ENCODE peak calls at places on chromosomes 2 and 18, in nine cellular contexts. Y, N, G, Z, M, Q, C, J and B are unnamed samples.

GRCh38 chr2:60148717-60149116 is 404.7 kb downstream of the BCL11A start:
- DNase-seq in N (no peak), M (no peak), Z (no peak), Q (no peak), C (no peak), G (no peak), Y (no peak), J (no peak), B (no peak)

GRCh38 chr2:203631068-203631757 is 75.2 kb upstream of the CD28 start:
- DNase-seq in Z (no peak), N (no peak), Y (peak), J (no peak), Q (no peak), C (no peak), G (no peak), M (no peak), B (peak)

GRCh38 chr2:109497911-109498870 is 115.6 kb downstream of the SEPTIN10 start:
- DNase-seq in Z (no peak), Q (no peak), G (no peak), J (peak), N (no peak), C (no peak), Y (no peak), M (no peak), B (no peak)

GRCh38 chr18:8348051-8348450 is 261.2 kb upstream of the RAB12 start:
- DNase-seq in J (no peak), C (no peak), N (no peak), Q (no peak), Y (no peak), M (no peak), Z (no peak), G (no peak), B (no peak)

GRCh38 chr2:159989249-159989648 is 73.2 kb downstream of the PLA2R1 start:
- DNase-seq in Y (no peak), N (no peak), Q (no peak), C (no peak), Z (no peak), J (no peak), G (no peak), M (no peak), B (no peak)

GRCh38 chr2:176164803-176165597 is 7.9 kb downstream of the HOXD3 start:
- DNase-seq in J (no peak), Z (no peak), Y (no peak), M (no peak), N (no peak), Q (no peak), C (no peak), G (peak), B (no peak)

GRCh38 chr2:203951366-203951902 is 14.9 kb downstream of the ICOS start:
- DNase-seq in Z (no peak), M (no peak), N (no peak), Y (no peak), G (peak), C (no peak), J (no peak), Q (no peak), B (no peak)

GRCh38 chr18:11310476-11311086 is 161.2 kb upstream of the PIEZO2 start:
- DNase-seq in J (peak), M (peak), C (peak), Y (peak), G (no peak), Z (no peak), Q (peak), N (no peak), B (peak)

GRCh38 chr18:34803877-34804276 is 93.8 kb downstream of the DTNA start:
- DNase-seq in Y (no peak), J (no peak), G (no peak), C (no peak), M (no peak), Q (no peak), Z (no peak), N (no peak), B (no peak)

GRCh38 chr2:205747827-205748386 is 65.6 kb downstream of the NRP2 start:
- DNase-seq in M (no peak), C (no peak), J (no peak), Y (no peak), G (no peak), N (no peak), Q (no peak), Z (no peak), B (no peak)

GRCh38 chr2:108641766-108642165 is 77.5 kb upstream of the RANBP2 start:
- DNase-seq in Y (no peak), Z (no peak), C (no peak), N (no peak), G (no peak), M (no peak), Q (no peak), J (no peak), B (no peak)

GRCh38 chr2:169439900-169440299 is 39.4 kb upstream of the BBS5 start:
- DNase-seq in M (no peak), N (no peak), C (no peak), J (no peak), Z (no peak), Y (no peak), Q (no peak), G (no peak), B (no peak)

GRCh38 chr2:236044191-236044590 is 124.0 kb downstream of the GBX2 start:
- DNase-seq in Y (no peak), Q (no peak), Z (no peak), C (no peak), M (no peak), J (no peak), N (no peak), G (no peak), B (no peak)

GRCh38 chr2:240130393-240131195 is 5.5 kb downstream of the COPS9 start:
- DNase-seq in N (no peak), C (no peak), M (no peak), Q (no peak), Z (no peak), J (no peak), Y (no peak), G (no peak), B (no peak)

GRCh38 chr2:85995648-85996529 is 107.1 kb upstream of the ST3GAL5 start:
- DNase-seq in Z (no peak), Q (no peak), Y (no peak), C (no peak), G (no peak), M (no peak), N (no peak), J (no peak), B (no peak)

GRCh38 chr2:143778981-143779380 is 649.8 kb downstream of the ARHGAP15 start:
- DNase-seq in N (no peak), C (peak), M (no peak), J (no peak), Z (no peak), Q (no peak), Y (no peak), G (peak), B (peak)

GRCh38 chr2:112957511-112957910 is 20.3 kb upstream of the IL36G start:
- DNase-seq in G (peak), Y (no peak), Q (no peak), M (no peak), Z (no peak), J (no peak), C (no peak), N (no peak), B (no peak)

GRCh38 chr2:111701266-111701665 is 182.7 kb downstream of the ANAPC1 start:
- DNase-seq in J (no peak), Q (no peak), G (peak), Z (no peak), N (no peak), C (no peak), Y (peak), M (no peak), B (no peak)

GRCh38 chr2:136029149-136029548 is 43.7 kb upstream of the DARS1 start:
- DNase-seq in C (no peak), G (no peak), Q (no peak), Y (no peak), M (no peak), Z (no peak), N (no peak), J (no peak), B (no peak)

GRCh38 chr2:132441051-132441450 is 24.4 kb downstream of the GPR39 start:
- DNase-seq in Q (no peak), M (no peak), C (no peak), J (no peak), G (no peak), Z (no peak), N (no peak), Y (no peak), B (no peak)

GRCh38 chr2:43303889-43304288 is 77.5 kb upstream of the ZFP36L2 start:
- DNase-seq in N (no peak), M (no peak), Y (no peak), C (no peak), Q (no peak), J (no peak), Z (no peak), G (no peak), B (no peak)

GRCh38 chr18:74252032-74252380 is 39.8 kb downstream of the CYB5A start:
- DNase-seq in N (no peak), Q (no peak), J (peak), C (peak), G (peak), M (no peak), Z (peak), Y (peak), B (peak)

DNA sequence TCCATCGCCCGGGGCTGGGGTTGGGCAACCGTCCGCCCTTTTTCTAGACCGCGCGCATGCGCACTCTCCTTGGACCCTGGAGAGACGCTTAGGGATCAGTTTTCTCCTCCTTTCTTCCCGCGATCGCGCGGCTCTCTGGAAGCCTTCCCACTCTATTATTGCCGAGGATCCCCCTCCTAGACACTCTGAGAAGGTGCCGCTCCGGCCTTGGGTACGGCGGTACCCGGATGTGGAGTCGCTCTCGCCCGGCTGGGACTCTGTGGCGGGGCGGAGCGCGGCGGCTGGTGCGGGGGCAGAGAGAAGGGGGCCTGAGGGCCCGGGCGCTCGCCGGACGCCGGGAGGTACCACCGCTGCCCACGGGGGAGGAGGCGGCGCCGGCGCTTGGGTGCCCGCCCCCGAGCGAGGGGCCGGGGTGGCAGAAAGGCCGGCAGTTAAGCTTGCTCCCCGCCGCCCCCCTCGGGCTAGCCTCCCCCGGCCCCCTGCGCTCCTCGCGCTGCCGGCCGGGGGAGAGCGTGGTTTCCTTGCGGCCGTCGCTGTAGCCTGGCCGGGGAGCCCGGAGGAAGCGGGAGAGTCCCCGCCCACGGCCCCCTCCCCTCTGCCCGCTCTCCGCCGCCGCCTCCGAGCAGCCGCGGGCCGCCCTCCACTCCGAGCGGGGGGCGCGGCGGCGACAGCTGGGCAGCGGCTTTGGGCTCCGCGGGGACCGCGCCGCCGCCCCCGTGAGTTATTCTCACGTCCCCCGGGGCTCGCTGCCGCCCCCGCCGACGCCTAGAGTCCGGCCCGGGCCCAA is at the start of gene MIB1:
- DNase-seq in Y (peak), J (no peak), N (no peak), M (peak), G (no peak), Z (no peak), Q (no peak), C (peak), B (no peak)
- TF ChIP-seq CTCF in Y (no peak), J (no peak), N (no peak), M (no peak), G (no peak), Z (no peak), Q (no peak), C (no peak), B (no peak)

DNA sequence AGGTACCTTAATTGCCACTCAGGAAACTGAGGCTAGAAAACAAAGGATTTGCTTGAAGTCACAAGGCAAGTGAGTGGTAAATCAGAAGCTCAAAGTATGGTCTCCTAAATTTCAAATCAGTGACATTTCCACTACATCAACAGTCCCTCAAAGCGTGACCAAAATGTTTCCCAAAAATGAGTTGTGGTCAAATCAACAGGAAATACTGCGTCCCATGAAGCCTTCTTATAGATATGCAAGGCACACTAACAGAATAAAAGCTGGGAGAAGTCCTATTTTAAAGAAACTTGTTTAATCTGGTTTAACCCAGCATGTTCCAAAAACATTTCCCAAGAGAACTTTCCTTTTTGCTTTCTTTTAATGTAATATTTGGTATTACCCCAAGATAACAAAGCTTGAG is 249.4 kb downstream of the EXOC6B start:
- DNase-seq in J (peak), G (peak), Z (peak), Q (no peak), M (no peak), C (peak), Y (peak), N (no peak), B (no peak)
- H3K4me3 ChIP-seq in J (no peak), G (no peak), Z (no peak), Q (no peak), M (no peak), C (no peak), Y (no peak), N (no peak), B (no peak)

DNA sequence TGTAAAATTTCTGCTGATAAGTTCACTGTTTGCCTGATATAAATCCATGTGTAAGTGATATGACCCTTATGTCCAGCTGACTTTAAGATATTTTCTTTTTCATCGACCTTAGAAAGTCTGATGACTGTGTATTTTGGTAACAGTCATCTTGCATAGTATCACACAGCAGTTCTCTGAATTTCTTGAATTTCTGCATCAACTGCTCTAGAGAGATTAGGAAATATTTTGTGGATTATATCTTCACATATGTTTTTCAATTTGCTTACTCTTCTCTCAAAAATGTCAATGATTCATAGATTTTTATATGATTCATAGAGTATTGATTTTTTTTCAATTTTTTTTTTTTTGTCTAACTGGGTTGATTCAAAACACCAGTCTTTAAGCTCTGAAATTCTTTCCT is 945.3 kb downstream of the TRIB2 start:
- DNase-seq in M (no peak), J (no peak), Z (peak), C (peak), Y (peak), Q (no peak), N (no peak), G (peak), B (peak)
- TF ChIP-seq CTCF in M (no peak), J (no peak), Z (no peak), C (no peak), Y (no peak), Q (no peak), N (no peak), G (no peak), B (no peak)

DNA sequence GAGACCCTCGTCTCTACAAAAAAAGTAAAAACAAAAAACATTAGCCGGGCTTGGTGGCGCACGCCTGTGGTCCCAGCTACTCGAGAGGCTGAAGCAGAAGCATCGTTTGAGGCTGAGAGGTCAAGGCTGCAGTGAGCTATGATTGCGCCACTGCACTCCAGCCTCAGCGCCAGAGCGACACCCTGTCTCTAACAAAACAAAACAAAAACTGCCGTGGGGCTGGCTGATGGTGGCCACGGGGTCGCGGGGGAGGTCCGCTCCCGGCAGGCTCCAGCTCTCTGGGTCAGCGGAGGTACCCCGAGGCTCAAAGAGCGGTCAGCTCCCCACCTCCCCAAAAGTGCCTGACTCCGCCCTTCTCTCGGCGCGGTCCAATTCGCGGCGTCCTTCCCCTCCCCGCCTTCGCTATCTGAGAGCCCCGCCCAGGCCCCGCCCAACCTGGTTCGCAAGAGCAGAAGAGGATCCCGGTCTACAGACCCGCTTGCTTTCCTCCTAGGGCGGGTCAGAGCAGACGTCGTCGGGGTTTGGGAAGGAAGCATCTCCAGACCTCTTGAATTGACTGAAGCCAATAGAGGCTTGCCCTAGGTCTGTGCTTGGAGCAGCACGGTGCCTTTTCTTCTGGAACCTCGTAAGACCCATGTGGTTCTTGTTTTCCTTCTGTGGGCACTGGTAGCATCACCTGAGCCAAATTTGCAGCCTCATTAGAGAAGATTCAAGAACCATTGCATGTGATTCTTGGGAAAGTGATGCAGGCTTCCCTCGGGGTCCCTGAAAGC is 7.8 kb downstream of the RAX start:
- DNase-seq in C (no peak), G (no peak), Q (no peak), Y (no peak), N (no peak), J (peak), Z (no peak), M (no peak), B (no peak)
- H3K4me3 ChIP-seq in C (peak), G (peak), Q (no peak), Y (no peak), N (no peak), J (peak), Z (peak), M (no peak), B (peak)

GRCh38 chr18:37486848-37487247 is 78.8 kb downstream of the CELF4 start:
- DNase-seq in G (no peak), Q (no peak), N (no peak), Y (no peak), Z (no peak), M (no peak), J (no peak), C (no peak), B (no peak)

GRCh38 chr18:37483221-37483971 is 82.2 kb downstream of the CELF4 start:
- DNase-seq in Z (peak), Q (no peak), G (peak), N (no peak), M (no peak), Y (peak), C (peak), J (peak), B (peak)

GRCh38 chr18:37483984-37484892 is 81.4 kb downstream of the CELF4 start:
- DNase-seq in Y (no peak), Q (no peak), N (no peak), J (no peak), G (no peak), M (no peak), C (no peak), Z (no peak), B (no peak)

GRCh38 chr18:37487400-37487831 is 78.2 kb downstream of the CELF4 start:
- DNase-seq in M (no peak), J (peak), C (no peak), Z (no peak), G (no peak), Y (no peak), Q (no peak), N (no peak), B (no peak)

DNA sequence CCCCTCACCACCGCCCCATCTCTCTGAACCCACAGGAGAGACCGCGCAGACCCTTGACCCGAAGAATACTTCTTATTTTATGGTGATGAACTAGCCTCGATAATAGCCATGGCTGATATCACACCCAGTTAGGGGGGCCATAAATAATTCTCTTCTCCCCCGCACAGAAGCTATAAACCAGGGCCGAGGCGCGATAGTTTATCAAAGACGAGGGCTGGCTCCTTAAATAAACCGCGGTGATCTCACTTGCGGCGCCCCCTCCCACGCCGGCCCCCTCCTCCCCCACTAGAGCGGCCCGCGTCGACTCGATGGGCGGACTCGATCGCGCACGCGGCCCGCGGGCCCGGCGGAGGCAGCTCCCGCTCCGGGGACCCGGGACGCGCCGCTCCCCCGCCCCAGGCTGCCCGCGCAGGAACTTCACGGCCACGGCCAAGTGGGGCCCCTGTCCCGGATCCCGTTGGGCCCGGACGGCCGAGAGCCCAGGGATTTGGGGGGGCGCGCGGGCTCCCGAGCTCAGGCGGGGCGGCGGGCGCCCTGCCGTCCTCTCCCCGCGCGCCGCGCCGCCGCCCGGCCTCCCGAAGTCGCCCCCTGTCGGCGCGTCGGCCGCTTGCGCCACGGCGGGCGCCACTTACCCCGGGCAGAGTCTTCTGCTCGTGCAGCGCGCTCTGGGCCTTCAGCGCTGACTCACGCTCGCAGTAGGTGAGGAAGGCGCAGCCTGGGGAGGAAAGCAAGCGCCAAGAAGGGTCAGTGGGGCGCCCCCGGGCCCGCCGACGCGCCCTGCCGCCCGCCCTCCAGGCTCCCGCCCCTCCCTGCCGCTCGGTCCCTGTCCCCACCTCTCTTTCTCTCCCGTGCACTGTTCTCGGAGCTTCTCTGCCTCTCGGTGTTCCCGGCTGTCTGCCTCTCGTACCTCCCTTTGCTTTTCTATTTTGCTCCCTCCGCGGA is 80.4 kb downstream of the CELF4 start:
- DNase-seq in G (peak), C (no peak), N (no peak), M (peak), J (peak), Q (no peak), Y (peak), Z (no peak), B (peak)
- TF ChIP-seq CTCF in G (no peak), C (no peak), N (no peak), M (no peak), J (peak), Q (peak), Y (no peak), Z (no peak), B (no peak)

DNA sequence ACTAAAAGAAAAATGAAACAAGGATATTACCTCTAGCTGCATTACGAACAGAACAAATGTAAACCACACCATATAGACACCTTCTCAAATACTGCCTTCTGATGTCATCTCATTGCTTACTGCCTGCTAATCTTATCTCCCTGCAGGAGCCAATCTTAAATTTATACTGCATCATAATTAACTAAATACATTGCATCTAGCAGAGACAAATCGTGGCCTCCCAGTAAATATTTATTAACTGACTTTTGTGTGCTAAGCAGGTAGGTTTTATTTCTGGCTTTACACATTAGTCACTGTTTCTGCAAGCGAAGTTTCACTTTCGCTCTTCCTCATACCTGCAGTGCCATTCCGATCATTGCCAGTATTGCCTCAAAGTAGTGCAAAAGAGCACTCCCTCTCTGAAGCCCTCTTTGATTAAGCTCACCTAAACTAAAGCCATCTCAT is 67.5 kb downstream of the SPATS2L start:
- DNase-seq in N (no peak), Y (no peak), J (no peak), C (no peak), M (no peak), Z (no peak), G (no peak), Q (no peak), B (no peak)
- H3K4me3 ChIP-seq in N (no peak), Y (no peak), J (no peak), C (no peak), M (no peak), Z (no peak), G (no peak), Q (no peak), B (no peak)